ENCODE peak calls at places on chromosomes 3 and 15, in four cellular contexts. Y, H, D and U are unnamed samples.

GRCh38 chr3:133469140-133469731 is 69.4 kb downstream of the BFSP2 start:
- DNase-seq in Y (no peak), H (no peak), D (no peak), U (no peak)

GRCh38 chr3:94234177-94234788 is 171.4 kb downstream of the NSUN3 start:
- DNase-seq in Y (no peak), H (no peak), D (peak; percentile 45), U (peak; percentile 62)

GRCh38 chr3:38542401-38543298 is 46.5 kb downstream of the EXOG start:
- DNase-seq in Y (no peak), H (no peak), D (peak; percentile 20), U (no peak)

GRCh38 chr3:115245437-115245836 is 98.3 kb upstream of the ZBTB20 start:
- DNase-seq in Y (no peak), H (no peak), D (peak; percentile 88), U (no peak)

GRCh38 chr3:142958707-142959106 is 4.8 kb downstream of the PAQR9 start:
- DNase-seq in Y (no peak), H (no peak), D (no peak), U (no peak)

GRCh38 chr3:160260587-160261270 is 35.5 kb downstream of the C3orf80 start:
- DNase-seq in Y (no peak), H (no peak), D (no peak), U (no peak)

GRCh38 chr3:72661115-72661457 is 187.2 kb downstream of the SHQ1 start:
- DNase-seq in Y (peak; percentile 90), H (no peak), D (peak; percentile 7), U (peak; percentile 95)

GRCh38 chr3:88219138-88219792 is 69.5 kb downstream of the C3orf38 start:
- DNase-seq in Y (peak; percentile 53), H (peak; percentile 60), D (peak; percentile 6), U (peak; percentile 25)

GRCh38 chr15:69394556-69395282 is 19.4 kb upstream of the KIF23 start:
- DNase-seq in Y (peak; percentile 15), H (peak; percentile 96), D (peak; percentile 83), U (peak; percentile 85)

GRCh38 chr15:55741592-55742497 is 1.1 kb downstream of the PRTG start:
- DNase-seq in Y (peak; percentile 0), H (peak; percentile 28), D (peak; percentile 44), U (no peak)

GRCh38 chr3:112056451-112056929 is 22.0 kb downstream of the TMPRSS7 start:
- DNase-seq in Y (no peak), H (no peak), D (no peak), U (no peak)

GRCh38 chr3:53570709-53571108 is 76.3 kb downstream of the CACNA1D start:
- DNase-seq in Y (no peak), H (no peak), D (no peak), U (no peak)

GRCh38 chr3:70358978-70359580 is 46.6 kb upstream of the MDFIC2 start:
- DNase-seq in Y (no peak), H (no peak), D (peak; percentile 66), U (peak; percentile 11)

GRCh38 chr15:78171864-78172472 is 22.8 kb downstream of the IDH3A start:
- DNase-seq in Y (no peak), H (no peak), D (no peak), U (no peak)

GRCh38 chr15:25690673-25691543 is 172.2 kb downstream of the ATP10A start:
- DNase-seq in Y (no peak), H (no peak), D (no peak), U (no peak)

GRCh38 chr3:112974894-112975293 is at the start of gene CD200R1:
- DNase-seq in Y (no peak), H (no peak), D (peak; percentile 13), U (no peak)

GRCh38 chr15:74398183-74398582 is 30.7 kb upstream of the CYP11A1 start:
- DNase-seq in Y (no peak), H (no peak), D (no peak), U (no peak)

GRCh38 chr3:22960326-22960984 is 242.7 kb upstream of the UBE2E2 start:
- DNase-seq in Y (peak; percentile 3), H (peak; percentile 26), D (peak; percentile 69), U (peak; percentile 75)

GRCh38 chr15:48592929-48593328 is 52.6 kb downstream of the FBN1 start:
- DNase-seq in Y (no peak), H (no peak), D (no peak), U (no peak)

GRCh38 chr3:50204804-50205718 is at the start of gene SLC38A3:
- DNase-seq in Y (no peak), H (peak; percentile 68), D (peak; percentile 21), U (no peak)

GRCh38 chr3:129664040-129664646 is 57.7 kb upstream of the PLXND1 start:
- DNase-seq in Y (no peak), H (no peak), D (no peak), U (no peak)

GRCh38 chr3:61718565-61718964 is 157.2 kb downstream of the PTPRG start:
- DNase-seq in Y (peak; percentile 14), H (no peak), D (no peak), U (no peak)

GRCh38 chr15:59846100-59846499 is 157.0 kb upstream of the BNIP2 start:
- DNase-seq in Y (no peak), H (no peak), D (no peak), U (no peak)

GRCh38 chr3:194396897-194397756 is 1.9 kb downstream of the GP5 start:
- DNase-seq in Y (no peak), H (no peak), D (peak; percentile 24), U (no peak)

GRCh38 chr3:8529197-8529637 is 27.6 kb downstream of the LMCD1 start:
- DNase-seq in Y (no peak), H (no peak), D (peak; percentile 49), U (peak; percentile 14)

GRCh38 chr15:40279437-40280141 is 3.3 kb downstream of the ANKRD63 start:
- DNase-seq in Y (no peak), H (peak; percentile 90), D (peak; percentile 77), U (peak; percentile 72)

GRCh38 chr3:144264805-144265204 is 293.2 kb downstream of the DIPK2A start:
- DNase-seq in Y (no peak), H (no peak), D (no peak), U (no peak)

GRCh38 chr3:149003653-149004305 is 12.4 kb downstream of the GYG1 start:
- DNase-seq in Y (no peak), H (no peak), D (no peak), U (no peak)

GRCh38 chr3:170508876-170509275 is 77.0 kb downstream of the SLC7A14 start:
- DNase-seq in Y (no peak), H (no peak), D (no peak), U (no peak)

GRCh38 chr3:151328298-151329036 is 882 bp downstream of the P2RY13 start:
- DNase-seq in Y (no peak), H (no peak), D (no peak), U (no peak)

GRCh38 chr3:188431040-188431439 is 277.1 kb downstream of the LPP start:
- DNase-seq in Y (no peak), H (no peak), D (no peak), U (no peak)

GRCh38 chr3:106097817-106098410 is 229.1 kb upstream of the CBLB start:
- DNase-seq in Y (no peak), H (no peak), D (no peak), U (no peak)

GRCh38 chr15:100924436-100924835 is 5.3 kb downstream of the LRRK1 start:
- DNase-seq in Y (no peak), H (no peak), D (no peak), U (no peak)